ENCODE peak calls at places on chromosomes 13 and 19, in four cellular contexts. Y is Panc1, F is nucleus accumbens, Z is psoas muscle. K is an unnamed sample.

GRCh38 chr13:98026457-98026857 is 73.0 kb downstream of the IPO5 start:
- DNase-seq in Y (no peak), F (no peak), Z (no peak), K (no peak)

GRCh38 chr19:34575206-34575605 is 93.6 kb downstream of the WTIP start:
- DNase-seq in Y (no peak), F (no peak), Z (no peak), K (no peak)

GRCh38 chr13:79282976-79283375 is 123.1 kb downstream of the RBM26 start:
- DNase-seq in Y (no peak), F (no peak), Z (no peak), K (no peak)

GRCh38 chr19:16773259-16773658 is 53.6 kb downstream of the NWD1 start:
- DNase-seq in Y (no peak), F (no peak), Z (no peak), K (no peak)

GRCh38 chr13:113936566-113936965 is 37.3 kb downstream of the C13orf46 start:
- DNase-seq in Y (no peak), F (no peak), Z (no peak), K (no peak)

GRCh38 chr19:43806848-43807247 is 4.6 kb upstream of the LYPD5 start:
- DNase-seq in Y (no peak), F (no peak), Z (no peak), K (no peak)

GRCh38 chr13:24075137-24075975 is 85.2 kb upstream of the SPATA13 start:
- DNase-seq in Y (no peak), F (no peak), Z (no peak), K (no peak)

GRCh38 chr19:41442473-41443360 is at the start of gene ERICH4:
- DNase-seq in Y (no peak), F (no peak), Z (no peak), K (no peak)

GRCh38 chr13:104976964-104977363 is 1558.5 kb downstream of the EFNB2 start:
- DNase-seq in Y (no peak), F (no peak), Z (no peak), K (no peak)

GRCh38 chr13:22848539-22849052 is 332.2 kb upstream of the SGCG start:
- DNase-seq in Y (no peak), F (no peak), Z (peak), K (no peak)

GRCh38 chr13:30362869-30363268 is 55.5 kb upstream of the KATNAL1 start:
- DNase-seq in Y (no peak), F (no peak), Z (no peak), K (no peak)

GRCh38 chr13:43786766-43787517 is at the start of gene ENOX1:
- DNase-seq in Y (no peak), F (peak), Z (peak), K (no peak)

GRCh38 chr13:100625447-100625846 is 36.9 kb upstream of the GGACT start:
- DNase-seq in Y (no peak), F (no peak), Z (no peak), K (no peak)

GRCh38 chr19:947707-948533 is 22.1 kb downstream of the ARID3A start:
- DNase-seq in Y (no peak), F (no peak), Z (peak), K (peak)

GRCh38 chr13:22735381-22735995 is 445.3 kb upstream of the SGCG start:
- DNase-seq in Y (no peak), F (no peak), Z (no peak), K (no peak)

GRCh38 chr13:80473695-80474094 is 132.8 kb upstream of the SPRY2 start:
- DNase-seq in Y (peak), F (no peak), Z (no peak), K (no peak)

GRCh38 chr13:77928909-77929308 is 10.3 kb upstream of the EDNRB start:
- DNase-seq in Y (peak), F (no peak), Z (no peak), K (no peak)

GRCh38 chr19:8209111-8209964 is at the start of gene CERS4:
- DNase-seq in Y (no peak), F (peak), Z (peak), K (peak)

GRCh38 chr13:51966186-51966585 is 45.1 kb downstream of the ATP7B start:
- DNase-seq in Y (no peak), F (no peak), Z (no peak), K (no peak)

GRCh38 chr13:74003374-74003773 is 130.8 kb downstream of the KLF12 start:
- DNase-seq in Y (no peak), F (no peak), Z (no peak), K (no peak)

GRCh38 chr19:28701491-28701890 is 511.5 kb downstream of the UQCRFS1 start:
- DNase-seq in Y (no peak), F (no peak), Z (no peak), K (no peak)

GRCh38 chr19:28217064-28217463 is 995.9 kb downstream of the UQCRFS1 start:
- DNase-seq in Y (no peak), F (no peak), Z (no peak), K (no peak)

GRCh38 chr13:32427852-32428580 is at the start of gene N4BP2L1:
- DNase-seq in Y (no peak), F (peak), Z (peak), K (peak)

GRCh38 chr19:4473708-4474503 is 1.8 kb downstream of the HDGFL2 start:
- DNase-seq in Y (no peak), F (no peak), Z (no peak), K (no peak)

GRCh38 chr19:2523630-2524311 is 47.8 kb downstream of the GADD45B start:
- DNase-seq in Y (no peak), F (no peak), Z (no peak), K (no peak)

GRCh38 chr13:99972190-99972731 is 694 bp upstream of the ZIC5 start:
- DNase-seq in Y (no peak), F (no peak), Z (no peak), K (no peak)